ENCODE peak calls at places on chromosomes 3 and 15, in eight cellular contexts. V is body of pancreas, S is stomach, P is left ventricle myocardium inferior, T is kidney epithelial cell, A is Panc1, G is GM23338, F is DND-41. D is an unnamed sample.

GRCh38 chr3:187136936-187137335 is 2.4 kb downstream of the RPL39L start:
- DNase-seq in V (no peak), S (no peak), P (no peak), T (peak), A (no peak), G (no peak), F (no peak), D (no peak)

GRCh38 chr15:55737373-55737772 is 5.6 kb downstream of the PRTG start:
- DNase-seq in V (no peak), S (no peak), P (no peak), T (peak), A (no peak), G (peak), F (no peak), D (no peak)

GRCh38 chr15:35886765-35887164 is 340.8 kb upstream of the DPH6 start:
- DNase-seq in V (no peak), S (no peak), P (no peak), T (no peak), A (no peak), G (no peak), F (no peak), D (no peak)

GRCh38 chr3:29694783-29695182 is 413.9 kb downstream of the RBMS3 start:
- DNase-seq in V (no peak), S (no peak), P (no peak), T (peak), A (no peak), G (peak), F (no peak), D (peak)

GRCh38 chr3:130658666-130659065 is 88.0 kb downstream of the PIK3R4 start:
- DNase-seq in V (no peak), S (no peak), P (no peak), T (peak), A (no peak), G (no peak), F (no peak), D (peak)

GRCh38 chr3:142904639-142905441 is 16.0 kb upstream of the PCOLCE2 start:
- DNase-seq in V (no peak), S (peak), P (no peak), T (no peak), A (no peak), G (peak), F (no peak), D (no peak)

GRCh38 chr3:172294238-172294806 is 153.9 kb downstream of the GHSR start:
- DNase-seq in V (no peak), S (no peak), P (no peak), T (no peak), A (no peak), G (no peak), F (no peak), D (no peak)

GRCh38 chr15:92324036-92324963 is 69.4 kb upstream of the ST8SIA2 start:
- DNase-seq in V (no peak), S (no peak), P (peak), T (no peak), A (no peak), G (no peak), F (no peak), D (no peak)

GRCh38 chr3:36540898-36541518 is 160.7 kb downstream of the STAC start:
- DNase-seq in V (peak), S (no peak), P (no peak), T (no peak), A (peak), G (peak), F (no peak), D (no peak)

GRCh38 chr3:151315136-151315535 is 1.5 kb downstream of the GPR87 start:
- DNase-seq in V (no peak), S (no peak), P (no peak), T (no peak), A (no peak), G (no peak), F (no peak), D (peak)

GRCh38 chr3:153373571-153373970 is 211.5 kb downstream of the RAP2B start:
- DNase-seq in V (no peak), S (no peak), P (no peak), T (no peak), A (no peak), G (no peak), F (no peak), D (no peak)

GRCh38 chr3:170689218-170689874 is 103.5 kb upstream of the SLC7A14 start:
- DNase-seq in V (no peak), S (no peak), P (no peak), T (peak), A (no peak), G (peak), F (no peak), D (peak)

GRCh38 chr15:76330281-76330680 is 6.3 kb upstream of the ISL2 start:
- DNase-seq in V (peak), S (peak), P (no peak), T (no peak), A (no peak), G (peak), F (no peak), D (no peak)

GRCh38 chr15:77974416-77975331 is 102.8 kb downstream of the TBC1D2B start:
- DNase-seq in V (no peak), S (no peak), P (no peak), T (no peak), A (no peak), G (no peak), F (no peak), D (no peak)

GRCh38 chr15:97962263-97962662 is 1.8 kb downstream of the ARRDC4 start:
- DNase-seq in V (no peak), S (no peak), P (no peak), T (no peak), A (no peak), G (no peak), F (no peak), D (no peak)

GRCh38 chr15:33851079-33851478 is 117.2 kb upstream of the CHRM5 start:
- DNase-seq in V (no peak), S (no peak), P (no peak), T (no peak), A (no peak), G (no peak), F (no peak), D (no peak)

GRCh38 chr15:80188293-80188692 is 35.5 kb downstream of the FAH start:
- DNase-seq in V (no peak), S (no peak), P (no peak), T (no peak), A (no peak), G (no peak), F (no peak), D (peak)

GRCh38 chr3:169618894-169619792 is 44.4 kb downstream of the MECOM start:
- DNase-seq in V (no peak), S (no peak), P (no peak), T (no peak), A (no peak), G (no peak), F (no peak), D (peak)

GRCh38 chr3:184241447-184242296 is 7.1 kb downstream of the ALG3 start:
- DNase-seq in V (peak), S (peak), P (peak), T (no peak), A (no peak), G (peak), F (peak), D (no peak)

GRCh38 chr3:38312356-38312755 is 30.3 kb downstream of the SLC22A14 start:
- DNase-seq in V (no peak), S (no peak), P (no peak), T (no peak), A (no peak), G (no peak), F (no peak), D (no peak)

GRCh38 chr3:68007621-68008226 is 353.3 kb upstream of the SUCLG2 start:
- DNase-seq in V (peak), S (no peak), P (no peak), T (no peak), A (no peak), G (peak), F (no peak), D (no peak)

GRCh38 chr3:169886671-169887070 is 16.9 kb upstream of the LRRC31 start:
- DNase-seq in V (peak), S (peak), P (peak), T (no peak), A (no peak), G (peak), F (no peak), D (no peak)

GRCh38 chr3:42189746-42190145 is 76.2 kb downstream of the CCK start:
- DNase-seq in V (no peak), S (peak), P (no peak), T (no peak), A (no peak), G (no peak), F (no peak), D (peak)

GRCh38 chr3:129576514-129577345 is 29.7 kb downstream of the PLXND1 start:
- DNase-seq in V (peak), S (peak), P (peak), T (no peak), A (no peak), G (no peak), F (peak), D (no peak)

GRCh38 chr3:46221368-46221767 is 13.3 kb upstream of the CCR1 start:
- DNase-seq in V (no peak), S (no peak), P (no peak), T (no peak), A (no peak), G (no peak), F (no peak), D (no peak)

GRCh38 chr15:40331026-40331425 is 7.5 kb downstream of the INAFM2 start:
- DNase-seq in V (no peak), S (no peak), P (no peak), T (no peak), A (no peak), G (no peak), F (no peak), D (no peak)

GRCh38 chr3:56302417-56302816 is 165.8 kb downstream of the ERC2 start:
- DNase-seq in V (no peak), S (no peak), P (no peak), T (no peak), A (no peak), G (peak), F (no peak), D (no peak)

GRCh38 chr15:68783226-68784054 is 37.3 kb downstream of the ANP32A start:
- DNase-seq in V (peak), S (peak), P (no peak), T (no peak), A (peak), G (peak), F (peak), D (no peak)

GRCh38 chr15:100778831-100779288 is 100.8 kb upstream of the ALDH1A3 start:
- DNase-seq in V (no peak), S (no peak), P (no peak), T (no peak), A (no peak), G (no peak), F (no peak), D (no peak)

GRCh38 chr3:187878776-187879524 is 133.7 kb upstream of the BCL6 start:
- DNase-seq in V (no peak), S (no peak), P (no peak), T (no peak), A (no peak), G (no peak), F (no peak), D (peak)

GRCh38 chr3:101219842-101220560 is 100.4 kb downstream of the IMPG2 start:
- DNase-seq in V (no peak), S (no peak), P (no peak), T (no peak), A (no peak), G (no peak), F (no peak), D (no peak)

GRCh38 chr3:79405183-79405582 is 362.6 kb downstream of the ROBO1 start:
- DNase-seq in V (no peak), S (no peak), P (no peak), T (no peak), A (no peak), G (no peak), F (no peak), D (no peak)

GRCh38 chr3:57275393-57275792 is 17.1 kb downstream of the ASB14 start:
- DNase-seq in V (no peak), S (no peak), P (no peak), T (no peak), A (no peak), G (no peak), F (no peak), D (no peak)

GRCh38 chr3:170180107-170180951 is 1.2 kb downstream of the PHC3 start:
- DNase-seq in V (peak), S (peak), P (no peak), T (no peak), A (no peak), G (no peak), F (peak), D (no peak)

GRCh38 chr3:190429681-190430080 is 20.0 kb downstream of the TMEM207 start:
- DNase-seq in V (no peak), S (no peak), P (no peak), T (no peak), A (no peak), G (no peak), F (no peak), D (no peak)

GRCh38 chr3:58556001-58556400 is 19.0 kb upstream of the ACOX2 start:
- DNase-seq in V (no peak), S (no peak), P (no peak), T (no peak), A (no peak), G (no peak), F (no peak), D (no peak)

GRCh38 chr3:30355622-30356021 is 250.8 kb upstream of the TGFBR2 start:
- DNase-seq in V (no peak), S (no peak), P (no peak), T (peak), A (no peak), G (no peak), F (no peak), D (no peak)

GRCh38 chr3:115680802-115681345 is 57.6 kb downstream of the GAP43 start:
- DNase-seq in V (peak), S (no peak), P (no peak), T (no peak), A (no peak), G (no peak), F (no peak), D (no peak)

GRCh38 chr15:79168922-79169322 is 78.3 kb upstream of the RASGRF1 start:
- DNase-seq in V (peak), S (no peak), P (peak), T (peak), A (no peak), G (peak), F (no peak), D (peak)

GRCh38 chr3:148884261-148884660 is 19.2 kb downstream of the CPA3 start:
- DNase-seq in V (no peak), S (no peak), P (no peak), T (no peak), A (no peak), G (no peak), F (no peak), D (no peak)

DNA sequence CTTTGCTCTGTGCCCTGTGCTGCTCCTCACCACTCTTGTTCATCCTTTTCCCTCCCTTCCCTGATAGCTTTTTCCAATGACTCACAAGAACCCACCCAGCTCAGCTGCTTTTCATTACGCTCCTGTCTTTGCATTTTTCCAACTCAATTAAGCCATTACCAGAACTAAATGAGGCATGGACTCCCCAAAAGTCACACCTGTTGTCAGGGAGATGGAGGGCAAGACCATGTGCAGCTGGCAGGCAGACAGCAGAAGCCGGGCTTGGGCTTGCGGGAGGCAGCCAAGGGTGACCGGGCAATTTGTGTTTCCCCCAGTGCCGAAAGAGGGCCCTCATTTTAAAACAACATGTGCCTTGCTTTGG is 64.3 kb downstream of the CASR start:
- DNase-seq in V (peak), S (no peak), P (no peak), T (peak), A (no peak), G (no peak), F (no peak), D (no peak)
- H3K4me3 ChIP-seq in V (no peak), S (no peak), P (no peak), T (no peak), A (no peak), G (no peak), F (no peak), D (no peak)

DNA sequence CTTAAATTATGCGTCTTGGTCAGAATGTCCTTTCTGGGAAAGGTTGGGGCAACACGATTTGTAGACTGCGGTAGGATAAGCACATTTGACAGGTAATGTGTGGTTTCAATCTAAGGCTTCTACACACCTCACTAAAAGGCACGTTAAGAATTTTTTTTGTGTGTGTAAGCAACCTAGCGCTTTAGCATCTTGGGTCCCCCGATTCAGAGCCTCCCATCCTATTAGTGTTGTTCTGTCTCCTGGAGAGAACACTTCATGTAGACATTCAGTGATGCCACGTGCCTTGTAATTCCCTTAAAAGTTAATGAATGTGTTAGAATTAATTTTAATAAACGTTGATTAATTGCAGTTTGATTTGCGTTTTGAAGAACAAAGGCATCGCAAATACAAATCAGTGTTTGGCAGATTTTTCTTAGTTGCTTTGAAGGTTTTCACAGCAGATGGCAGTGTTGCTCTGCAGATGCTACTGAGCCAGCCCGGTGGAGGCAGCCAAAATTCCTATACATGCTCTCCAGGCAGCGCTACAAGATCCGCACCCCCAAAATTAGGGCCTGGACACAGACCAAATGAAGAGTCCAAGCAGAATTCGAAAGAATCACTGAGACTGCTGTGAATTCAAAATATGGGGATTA is 63.5 kb downstream of the OTOL1 start:
- DNase-seq in V (peak), S (peak), P (peak), T (no peak), A (peak), G (peak), F (peak), D (no peak)
- TF ChIP-seq CTCF in V (peak), S (no peak), P (peak), T (peak), A (peak), G (peak), F (peak), D (peak)

GRCh38 chr3:50318615-50319014 is 3.9 kb downstream of the HYAL2 start:
- DNase-seq in V (no peak), S (no peak), P (no peak), T (no peak), A (no peak), G (no peak), F (no peak), D (no peak)

GRCh38 chr3:50319181-50319871 is 3.2 kb downstream of the HYAL2 start:
- DNase-seq in V (no peak), S (no peak), P (no peak), T (no peak), A (no peak), G (no peak), F (no peak), D (no peak)

GRCh38 chr3:50316657-50317242 is 5.8 kb downstream of the HYAL2 start:
- DNase-seq in V (no peak), S (peak), P (no peak), T (peak), A (no peak), G (no peak), F (no peak), D (no peak)

GRCh38 chr3:50317303-50317702 is 5.2 kb downstream of the HYAL2 start:
- DNase-seq in V (no peak), S (peak), P (no peak), T (no peak), A (no peak), G (no peak), F (no peak), D (no peak)

DNA sequence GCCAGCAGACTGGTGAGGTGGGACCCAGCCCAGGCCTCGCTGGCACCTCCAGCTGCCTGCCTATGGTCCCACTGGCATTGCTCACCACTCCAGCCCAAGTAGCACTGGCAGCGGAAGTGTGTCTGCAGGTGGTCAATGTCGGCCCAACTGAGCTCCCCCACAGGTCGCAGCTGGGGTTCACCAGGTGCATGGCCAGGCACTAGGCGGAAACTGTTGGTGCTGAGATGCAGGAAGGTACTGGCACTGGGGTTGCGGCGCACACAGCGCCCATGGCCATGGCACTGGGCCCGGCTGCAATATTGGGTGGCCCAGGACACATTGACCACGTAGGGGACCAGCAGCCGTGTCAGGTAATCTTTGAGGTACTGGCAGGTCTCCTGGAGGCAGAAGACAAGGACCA is 4.4 kb downstream of the HYAL2 start:
- DNase-seq in V (no peak), S (no peak), P (no peak), T (no peak), A (no peak), G (no peak), F (no peak), D (no peak)
- H3K4me3 ChIP-seq in V (no peak), S (peak), P (peak), T (no peak), A (no peak), G (no peak), F (no peak), D (no peak)

DNA sequence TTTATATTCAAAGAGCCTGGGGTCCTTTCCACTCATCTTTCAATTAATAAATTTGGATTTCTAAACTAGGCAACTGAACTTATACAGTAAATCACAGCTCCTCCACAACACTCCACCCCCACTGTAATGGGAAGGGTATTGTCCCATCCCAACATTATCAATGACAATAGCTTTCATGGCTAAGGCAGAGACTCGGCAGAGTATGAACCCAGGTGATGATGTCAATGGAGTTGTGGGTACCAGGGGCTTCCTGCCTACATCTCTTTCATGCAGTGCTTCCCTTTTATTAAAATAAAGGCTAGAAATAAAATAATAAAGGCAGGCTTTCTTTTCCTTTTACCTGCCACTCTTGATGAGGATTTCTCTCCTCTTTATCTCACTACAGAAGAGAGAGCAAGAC is 109.5 kb downstream of the ADAM10 start:
- DNase-seq in V (no peak), S (no peak), P (no peak), T (no peak), A (no peak), G (peak), F (no peak), D (no peak)
- TF ChIP-seq CTCF in V (no peak), S (no peak), P (no peak), T (no peak), A (no peak), G (no peak), F (no peak), D (no peak)